ENCODE peak calls at places on chromosome 20, in four cellular contexts. B is cardiac muscle cell; G is CD8-positive, alpha-beta T cell; M is MM.1S. U is an unnamed sample.

GRCh38 chr20:59807909-59808728 is 125.3 kb downstream of the SYCP2 start:
- DNase-seq in B (no peak), G (no peak), M (no peak), U (no peak)

GRCh38 chr20:21353236-21353635 is 44.1 kb downstream of the NKX2-4 start:
- DNase-seq in B (peak; percentile 72), G (no peak), M (no peak), U (no peak)

GRCh38 chr20:8183526-8183925 is 51.5 kb downstream of the PLCB1 start:
- DNase-seq in B (peak; percentile 60), G (no peak), M (no peak), U (no peak)

GRCh38 chr20:1933465-1933870 is 38.3 kb downstream of the SIRPA start:
- DNase-seq in B (peak; percentile 88), G (no peak), M (no peak), U (no peak)

GRCh38 chr20:63056236-63057132 is 49.7 kb upstream of the BHLHE23 start:
- DNase-seq in B (peak; percentile 31), G (peak; percentile 37), M (no peak), U (peak; percentile 30)

GRCh38 chr20:16476032-16476431 is 97.2 kb downstream of the KIF16B start:
- DNase-seq in B (peak; percentile 72), G (no peak), M (peak; percentile 44), U (no peak)

GRCh38 chr20:25222461-25223178 is 25.3 kb upstream of the PYGB start:
- DNase-seq in B (no peak), G (no peak), M (no peak), U (no peak)

GRCh38 chr20:54929191-54929590 is 453.8 kb downstream of the DOK5 start:
- DNase-seq in B (no peak), G (no peak), M (no peak), U (no peak)

GRCh38 chr20:44582321-44583025 is at the start of gene PKIG:
- DNase-seq in B (peak; percentile 87), G (no peak), M (no peak), U (no peak)

GRCh38 chr20:33787253-33787891 is 23.8 kb upstream of the CHMP4B start:
- DNase-seq in B (no peak), G (no peak), M (no peak), U (no peak)

GRCh38 chr20:50303573-50304500 is 113.2 kb downstream of the CEBPB start:
- DNase-seq in B (peak; percentile 98), G (no peak), M (no peak), U (no peak)

DNA sequence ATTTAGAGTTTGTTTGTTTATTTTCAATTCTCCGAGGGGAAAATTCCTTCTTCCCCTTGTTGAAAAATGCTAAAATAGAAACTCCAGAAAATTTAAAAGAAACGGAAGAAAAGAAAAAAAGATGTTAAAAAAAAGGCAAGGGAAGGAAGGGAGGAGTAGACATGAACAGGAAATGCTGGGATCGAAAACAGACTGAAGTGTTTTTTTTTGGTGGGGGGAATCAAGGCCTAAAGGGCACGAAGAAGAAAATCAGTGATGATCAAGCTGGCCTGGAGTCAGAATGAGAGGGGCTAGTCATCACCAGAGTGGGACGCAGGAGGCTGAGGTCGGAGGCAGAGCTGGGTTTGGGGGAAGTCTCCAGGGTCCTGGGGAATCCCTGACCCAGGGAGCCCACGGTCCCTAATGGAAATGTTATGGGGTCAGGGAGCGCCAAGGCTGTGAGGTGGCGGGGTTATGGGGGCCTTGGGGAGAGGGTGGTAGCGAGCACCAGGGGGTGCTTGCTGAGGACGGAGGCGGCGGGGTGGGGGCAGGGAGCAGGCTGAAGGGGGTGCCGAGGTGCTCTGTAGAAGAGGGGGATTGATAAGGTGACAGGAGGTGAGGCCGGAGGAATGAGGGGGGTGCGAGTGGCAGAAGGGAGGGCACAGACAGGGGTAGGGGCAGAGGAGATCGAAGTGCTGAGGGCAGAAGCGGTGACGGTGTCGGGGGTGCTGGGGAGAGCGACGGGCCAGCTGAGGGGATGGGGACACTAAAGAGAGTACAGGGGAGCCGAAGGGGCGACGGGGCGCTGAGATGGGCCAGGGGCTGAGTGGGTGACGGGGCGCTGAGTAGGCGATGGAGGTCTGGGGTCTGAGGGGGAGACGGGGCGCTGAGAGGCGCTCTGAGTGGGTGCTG is 717 bp downstream of the ZNFX1 start:
- DNase-seq in B (no peak), G (peak; percentile 37), M (no peak), U (peak; percentile 56)
- H3K36me3 ChIP-seq in B (peaks cover 41% of the 10 kb centered on the region), G (peaks cover 44% of the 10 kb centered on the region), M (peaks cover 32% of the 10 kb centered on the region), U (peaks cover 50% of the 10 kb centered on the region)

GRCh38 chr20:17654649-17655285 is 27.3 kb downstream of the RRBP1 start:
- DNase-seq in B (peak; percentile 70), G (peak; percentile 21), M (no peak), U (no peak)
- H3K36me3 ChIP-seq in B (no peaks in the 10 kb centered on the region), G (no peaks in the 10 kb centered on the region), M (peaks cover 22% of the 10 kb centered on the region), U (no peaks in the 10 kb centered on the region)

GRCh38 chr20:49230021-49230420 is 10.8 kb downstream of the DDX27 start:
- DNase-seq in B (no peak), G (no peak), M (no peak), U (no peak)
- H3K36me3 ChIP-seq in B (peaks cover 28% of the 10 kb centered on the region), G (peaks cover 53% of the 10 kb centered on the region), M (peaks cover 7% of the 10 kb centered on the region), U (peaks cover 68% of the 10 kb centered on the region)

DNA sequence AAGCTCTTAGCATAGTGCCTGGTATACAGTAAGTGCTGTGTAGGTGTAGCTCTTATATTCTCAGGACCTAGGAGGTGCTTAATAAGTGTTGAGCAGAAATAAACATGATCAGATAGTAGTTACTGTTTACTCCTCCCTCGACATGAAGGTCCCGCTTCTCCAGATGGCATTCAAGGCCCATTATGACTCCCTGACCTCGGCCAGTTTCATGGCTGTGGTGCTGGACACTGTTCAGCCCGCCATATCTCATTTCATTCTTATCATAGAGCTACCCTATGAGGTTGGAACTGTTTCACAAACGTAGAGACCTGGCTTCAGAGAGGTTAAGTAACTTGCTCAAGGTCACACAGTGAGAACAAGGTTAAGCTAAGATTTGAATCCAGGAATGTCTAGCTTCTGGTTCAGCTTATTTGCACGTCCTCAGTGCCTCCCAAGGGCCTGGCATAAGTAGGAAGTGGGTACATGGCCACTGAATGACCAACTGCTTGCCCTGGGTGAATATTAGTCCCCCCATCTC is 39.0 kb downstream of the CD40 start:
- DNase-seq in B (no peak), G (no peak), M (no peak), U (no peak)
- H3K36me3 ChIP-seq in B (no peaks in the 10 kb centered on the region), G (no peaks in the 10 kb centered on the region), M (no peaks in the 10 kb centered on the region), U (no peaks in the 10 kb centered on the region)

GRCh38 chr20:38427655-38428023 is 7.5 kb downstream of the SNHG17 start:
- DNase-seq in B (no peak), G (no peak), M (no peak), U (no peak)
- H3K36me3 ChIP-seq in B (peaks cover 83% of the 10 kb centered on the region), G (peaks cover 77% of the 10 kb centered on the region), M (peaks cover 63% of the 10 kb centered on the region), U (peaks cover 93% of the 10 kb centered on the region)

U was measured in CD4-positive, alpha-beta memory T cell.